ENCODE peak calls at places on chromosomes 4 and X, in eight cellular contexts. J, B, X, Q, R, L, O and W are unnamed samples.

GRCh38 chr4:2786152-2786671 is 6.7 kb upstream of the SH3BP2 start:
- DNase-seq in J (no peak), B (no peak), X (no peak), Q (peak; percentile 84), R (peak; percentile 47), L (no peak), O (no peak), W (no peak)

GRCh38 chr4:1244081-1244977 is 4.6 kb downstream of the CTBP1 start:
- DNase-seq in J (peak; percentile 62), B (no peak), X (no peak), Q (no peak), R (no peak), L (no peak), O (no peak), W (no peak)

GRCh38 chr4:6362896-6363295 is 93.2 kb downstream of the WFS1 start:
- DNase-seq in J (no peak), B (no peak), X (no peak), Q (peak; percentile 14), R (no peak), L (peak; percentile 33), O (no peak), W (no peak)

GRCh38 chr4:82811838-82812672 is 13.5 kb upstream of the SCD5 start:
- DNase-seq in J (no peak), B (no peak), X (no peak), Q (no peak), R (no peak), L (peak; percentile 80), O (no peak), W (peak; percentile 77)

GRCh38 chr4:41281038-41281634 is 24.4 kb downstream of the UCHL1 start:
- DNase-seq in J (no peak), B (peak; percentile 37), X (peak; percentile 82), Q (peak; percentile 4), R (no peak), L (peak; percentile 90), O (peak; percentile 67), W (peak; percentile 71)

GRCh38 chr4:153566751-153567150 is 100.6 kb downstream of the TMEM131L start:
- DNase-seq in J (no peak), B (no peak), X (no peak), Q (no peak), R (no peak), L (no peak), O (no peak), W (no peak)

GRCh38 chr4:38193464-38193863 is 233.3 kb downstream of the PTTG2 start:
- DNase-seq in J (no peak), B (no peak), X (peak; percentile 77), Q (no peak), R (no peak), L (peak; percentile 50), O (no peak), W (no peak)

GRCh38 chrX:115311666-115312065 is 22.2 kb downstream of the LUZP4 start:
- DNase-seq in J (no peak), B (no peak), X (no peak), Q (no peak), R (no peak), L (peak; percentile 12), O (no peak), W (no peak)

GRCh38 chr4:87478732-87479250 is 50.4 kb downstream of the SPARCL1 start:
- DNase-seq in J (no peak), B (no peak), X (no peak), Q (no peak), R (no peak), L (no peak), O (no peak), W (no peak)

GRCh38 chr4:3878678-3879077 is 112.5 kb downstream of the ADRA2C start:
- DNase-seq in J (no peak), B (no peak), X (no peak), Q (no peak), R (no peak), L (no peak), O (no peak), W (no peak)

GRCh38 chrX:153407736-153408135 is 3.5 kb upstream of the ZFP92 start:
- DNase-seq in J (no peak), B (no peak), X (no peak), Q (no peak), R (no peak), L (no peak), O (no peak), W (no peak)

GRCh38 chr4:98653890-98654867 is 4.2 kb downstream of the TSPAN5 start:
- DNase-seq in J (no peak), B (no peak), X (no peak), Q (no peak), R (no peak), L (peak; percentile 95), O (no peak), W (no peak)

GRCh38 chr4:111943796-111944203 is 201.5 kb upstream of the FAM241A start:
- DNase-seq in J (peak; percentile 57), B (no peak), X (peak; percentile 49), Q (peak; percentile 1), R (no peak), L (peak; percentile 44), O (no peak), W (peak; percentile 82)

GRCh38 chrX:19702856-19703255 is 184.5 kb downstream of the SH3KBP1 start:
- DNase-seq in J (no peak), B (no peak), X (no peak), Q (no peak), R (no peak), L (no peak), O (no peak), W (no peak)

GRCh38 chr4:87589531-87589930 is 18.8 kb upstream of the DSPP start:
- DNase-seq in J (no peak), B (no peak), X (no peak), Q (no peak), R (no peak), L (peak; percentile 97), O (no peak), W (no peak)